ENCODE peak calls at places on chromosomes 1 and 21, in seven cellular contexts. J, U, R, Z, T, H and W are unnamed samples.

GRCh38 chr1:184745929-184746583 is 8.6 kb downstream of the EDEM3 start:
- DNase-seq in J (no peak), U (peak; percentile 10), R (no peak), Z (no peak), T (no peak), H (no peak), W (no peak)

GRCh38 chr1:20485527-20486456 is at the start of gene CAMK2N1:
- DNase-seq in J (no peak), U (peak; percentile 77), R (peak; percentile 35), Z (peak; percentile 64), T (no peak), H (peak; percentile 63), W (peak; percentile 64)

GRCh38 chr21:37055271-37055855 is 17.5 kb downstream of the PIGP start:
- DNase-seq in J (no peak), U (no peak), R (no peak), Z (no peak), T (no peak), H (no peak), W (no peak)

GRCh38 chr1:117964290-117965038 is 34.9 kb downstream of the WDR3 start:
- DNase-seq in J (no peak), U (peak; percentile 5), R (no peak), Z (no peak), T (no peak), H (no peak), W (no peak)

GRCh38 chr1:83725735-83726360 is 273.1 kb downstream of the TTLL7 start:
- DNase-seq in J (no peak), U (no peak), R (no peak), Z (no peak), T (no peak), H (no peak), W (no peak)

GRCh38 chr1:198604973-198605372 is 33.9 kb upstream of the PTPRC start:
- DNase-seq in J (no peak), U (no peak), R (no peak), Z (no peak), T (no peak), H (no peak), W (no peak)

GRCh38 chr1:157968503-157968902 is 24.9 kb upstream of the KIRREL1 start:
- DNase-seq in J (no peak), U (peak; percentile 84), R (no peak), Z (no peak), T (peak; percentile 47), H (no peak), W (no peak)

GRCh38 chr1:23366146-23366545 is 3.5 kb downstream of the ZNF436 start:
- DNase-seq in J (no peak), U (no peak), R (no peak), Z (no peak), T (no peak), H (no peak), W (no peak)

GRCh38 chr1:226988337-226988672 is 48.2 kb downstream of the COQ8A start:
- DNase-seq in J (no peak), U (no peak), R (no peak), Z (peak; percentile 71), T (no peak), H (no peak), W (no peak)

GRCh38 chr1:8970870-8971337 is 25.2 kb downstream of the CA6 start:
- DNase-seq in J (no peak), U (no peak), R (no peak), Z (no peak), T (no peak), H (no peak), W (peak; percentile 47)

GRCh38 chr1:196734006-196734405 is 40.6 kb upstream of the CFHR3 start:
- DNase-seq in J (no peak), U (no peak), R (no peak), Z (no peak), T (no peak), H (no peak), W (no peak)